ENCODE peak calls at places on chromosomes 13 and 19, in five cellular contexts. L is aorta; Z is spleen; U is CD4-positive, CD25-positive, alpha-beta regulatory T cell; A is psoas muscle. K is an unnamed sample.

GRCh38 chr19:24074720-24075119 is 12.3 kb upstream of the ZNF254 start:
- DNase-seq in Z (no peak), U (no peak), A (no peak), L (no peak), K (no peak)

GRCh38 chr13:50319603-50320296 is 304.5 kb downstream of the KCNRG start:
- DNase-seq in Z (no peak), U (peak; percentile 35), L (no peak), A (no peak), K (no peak)

GRCh38 chr13:90640976-90641375 is 706.5 kb upstream of the MIR17HG start:
- DNase-seq in A (no peak), Z (no peak), U (no peak), L (no peak), K (no peak)

GRCh38 chr13:88176231-88176630 is 505.1 kb downstream of the SLITRK5 start:
- DNase-seq in U (no peak), L (no peak), A (no peak), Z (no peak), K (no peak)

GRCh38 chr19:5114713-5115112 is 145.8 kb downstream of the KDM4B start:
- DNase-seq in L (no peak), Z (no peak), U (no peak), A (no peak), K (no peak)

GRCh38 chr13:48158915-48159314 is 64.0 kb upstream of the MED4 start:
- DNase-seq in L (peak; percentile 52), A (no peak), U (no peak), Z (no peak), K (no peak)

GRCh38 chr13:21074601-21075302 is 13.4 kb upstream of the LATS2 start:
- DNase-seq in U (peak; percentile 77), A (no peak), Z (no peak), L (peak; percentile 60), K (no peak)

GRCh38 chr19:48632692-48633147 is 4.5 kb downstream of the DBP start:
- DNase-seq in L (no peak), Z (no peak), A (no peak), U (no peak), K (no peak)

GRCh38 chr19:48341006-48341405 is 15.7 kb downstream of the EMP3 start:
- DNase-seq in L (no peak), A (peak; percentile 89), Z (no peak), U (no peak), K (no peak)

GRCh38 chr13:30742896-30743295 is 7.6 kb downstream of the ALOX5AP start:
- DNase-seq in U (no peak), A (no peak), Z (no peak), L (no peak), K (no peak)
- H3K4me1 ChIP-seq in U (peaks cover 60% of the 10 kb centered on the region), A (peaks cover 40% of the 10 kb centered on the region), Z (peaks cover 46% of the 10 kb centered on the region), L (peaks cover 8% of the 10 kb centered on the region), K (peaks cover 80% of the 10 kb centered on the region)

DNA sequence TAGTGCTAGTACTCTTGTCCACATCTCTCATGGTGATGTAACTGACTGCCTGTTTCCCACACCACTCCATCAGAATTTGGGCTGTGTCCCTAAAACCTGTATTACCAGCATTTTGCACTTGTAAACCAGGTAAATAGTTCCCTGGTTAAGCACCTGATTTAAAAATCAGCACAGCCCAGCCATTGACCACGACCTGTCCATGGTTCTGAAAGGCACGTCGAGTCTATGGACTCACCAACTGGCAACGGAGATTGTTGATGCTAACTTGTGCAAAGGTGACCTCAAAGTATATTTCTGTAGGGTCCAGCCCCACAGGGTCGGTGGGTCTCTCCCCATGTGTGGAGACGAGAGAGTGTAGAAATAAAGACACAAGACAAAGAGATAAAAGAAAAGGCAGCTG is 46.7 kb upstream of the ZNF835 start:
- DNase-seq in Z (no peak), L (no peak), A (no peak), U (no peak), K (no peak)
- H3K9me3 ChIP-seq in Z (no peaks in the 10 kb centered on the region), L (no peaks in the 10 kb centered on the region), A (no peaks in the 10 kb centered on the region), U (peaks cover 17% of the 10 kb centered on the region), K (no peaks in the 10 kb centered on the region)

DNA sequence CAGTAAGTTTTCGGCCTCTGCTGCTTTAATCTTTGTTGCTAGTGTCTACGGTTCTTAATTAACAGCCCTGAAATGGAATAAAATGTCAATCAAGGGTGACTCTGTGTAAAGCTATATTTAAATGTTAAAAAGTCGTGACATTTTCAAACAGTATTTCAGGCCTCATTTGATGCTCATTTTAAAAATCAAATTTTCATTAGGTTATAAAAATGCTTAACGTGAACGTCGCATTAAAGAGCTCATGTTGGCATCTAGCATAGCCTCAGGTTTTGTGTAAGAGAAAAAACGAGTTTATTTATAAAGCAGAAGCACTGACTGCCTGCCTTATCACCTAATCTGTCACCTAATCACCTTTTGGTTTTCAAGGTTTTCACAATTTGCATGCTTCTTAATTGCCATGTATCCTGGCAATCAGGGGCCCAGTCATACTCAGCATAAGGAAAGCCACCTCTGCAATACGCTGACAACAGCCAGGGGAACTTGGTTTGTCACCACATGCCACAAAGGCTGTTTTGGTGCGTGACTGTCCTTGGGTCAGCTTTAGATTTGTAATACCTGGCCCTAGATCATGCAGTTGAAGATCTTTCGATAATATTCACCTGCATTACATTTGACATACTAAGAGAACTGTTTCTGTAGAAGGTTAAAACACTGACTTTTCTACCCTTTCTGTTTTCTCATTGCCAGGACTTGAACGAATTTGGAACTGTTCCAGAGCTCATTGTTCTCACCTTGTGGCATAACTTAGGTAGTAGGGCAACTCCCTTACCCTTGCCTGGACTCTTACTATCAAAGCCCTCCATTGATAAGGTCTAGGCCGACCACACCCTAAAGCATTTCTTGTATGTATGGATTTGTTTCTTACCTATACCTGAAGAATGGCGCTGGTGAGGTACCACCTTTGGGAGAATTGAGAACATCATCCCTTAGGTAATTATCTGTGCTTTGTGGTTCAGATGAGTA is 112.5 kb downstream of the TEX26 start:
- DNase-seq in Z (no peak), A (no peak), U (peak; percentile 50), L (no peak), K (no peak)
- H3K4me1 ChIP-seq in Z (peaks cover 17% of the 10 kb centered on the region), A (peaks cover 11% of the 10 kb centered on the region), U (peaks cover 26% of the 10 kb centered on the region), L (no peaks in the 10 kb centered on the region), K (peaks cover 34% of the 10 kb centered on the region)

GRCh38 chr19:13334801-13335481 is 171.3 kb downstream of the CACNA1A start:
- DNase-seq in L (no peak), Z (no peak), A (no peak), U (peak; percentile 2), K (no peak)
- H3K9me3 ChIP-seq in L (peaks cover 11% of the 10 kb centered on the region), Z (no peaks in the 10 kb centered on the region), A (peaks cover 17% of the 10 kb centered on the region), U (no peaks in the 10 kb centered on the region), K (no peaks in the 10 kb centered on the region)

DNA sequence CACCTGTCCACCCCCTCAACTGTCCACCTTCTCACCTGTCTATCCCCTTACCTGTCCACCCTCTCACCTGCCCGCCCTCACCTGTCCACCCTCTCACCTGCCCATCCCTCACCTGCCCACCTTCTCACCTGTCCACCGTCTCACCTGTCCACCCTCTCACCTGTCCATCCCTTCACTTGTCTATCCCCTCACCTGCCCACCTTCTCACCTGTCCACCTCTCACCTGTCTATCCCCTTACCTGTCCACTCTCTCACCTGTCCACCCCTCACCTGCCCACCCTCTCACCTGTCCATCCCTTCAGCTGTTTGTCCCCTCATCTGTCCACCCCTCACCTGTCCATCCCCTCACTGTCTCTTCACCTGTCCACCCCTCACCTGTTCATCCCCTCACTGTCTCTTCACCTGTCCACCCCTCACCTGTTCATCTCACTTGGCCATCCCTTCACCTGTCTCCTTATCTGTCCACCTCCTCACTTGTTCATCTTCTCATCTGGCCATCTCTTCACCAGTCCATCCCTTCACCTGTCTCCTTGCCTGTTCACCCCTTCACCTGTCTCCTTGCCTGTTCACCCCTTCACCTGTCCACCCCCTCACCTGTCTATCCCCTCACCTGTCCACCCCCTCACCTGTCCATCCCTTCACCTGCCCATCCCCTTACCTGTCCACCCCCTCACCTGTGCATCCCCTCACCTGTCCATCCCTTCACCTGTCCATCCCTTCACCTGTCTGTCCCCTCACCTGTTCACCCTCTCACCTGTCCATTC is 12.7 kb upstream of the KANK2 start:
- DNase-seq in Z (no peak), U (no peak), L (no peak), A (peak; percentile 46), K (no peak)
- H3K4me1 ChIP-seq in Z (no peaks in the 10 kb centered on the region), U (no peaks in the 10 kb centered on the region), L (no peaks in the 10 kb centered on the region), A (no peaks in the 10 kb centered on the region), K (no peaks in the 10 kb centered on the region)

GRCh38 chr13:101454767-101455166 is 2.3 kb downstream of the ITGBL1 start:
- DNase-seq in L (no peak), Z (no peak), A (no peak), U (no peak), K (no peak)

GRCh38 chr13:101457176-101457575 is 4.7 kb downstream of the ITGBL1 start:
- DNase-seq in U (no peak), Z (no peak), L (no peak), A (no peak), K (no peak)

GRCh38 chr13:101453784-101454201 is 1.3 kb downstream of the ITGBL1 start:
- DNase-seq in L (peak; percentile 53), A (no peak), Z (no peak), U (peak; percentile 1), K (peak; percentile 50)

GRCh38 chr13:101452519-101453485 is at the start of gene ITGBL1:
- DNase-seq in A (peak; percentile 61), Z (no peak), U (no peak), L (peak; percentile 60), K (no peak)

DNA sequence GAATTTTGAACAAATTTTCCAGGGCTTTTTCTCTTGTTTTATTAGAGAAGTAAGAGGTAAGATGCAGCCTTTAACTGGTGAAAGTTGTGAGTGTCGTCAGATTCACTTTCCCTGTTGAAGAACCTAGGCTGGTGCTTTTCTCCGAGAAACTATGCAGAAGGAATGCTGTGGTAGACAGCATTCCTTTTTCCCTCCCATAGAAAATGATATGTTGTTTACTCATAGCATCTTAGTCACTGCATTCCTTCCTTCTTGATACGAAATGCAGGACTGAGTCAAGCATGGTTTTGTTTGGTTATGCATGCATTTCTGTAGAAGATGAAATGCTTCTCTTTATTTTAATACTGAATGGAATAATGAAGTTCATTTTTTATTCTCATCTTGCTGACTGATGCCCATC is 3.4 kb downstream of the ITGBL1 start:
- DNase-seq in A (no peak), U (no peak), Z (no peak), L (no peak), K (no peak)
- H3K9me3 ChIP-seq in A (no peaks in the 10 kb centered on the region), U (no peaks in the 10 kb centered on the region), Z (no peaks in the 10 kb centered on the region), L (no peaks in the 10 kb centered on the region), K (no peaks in the 10 kb centered on the region)

DNA sequence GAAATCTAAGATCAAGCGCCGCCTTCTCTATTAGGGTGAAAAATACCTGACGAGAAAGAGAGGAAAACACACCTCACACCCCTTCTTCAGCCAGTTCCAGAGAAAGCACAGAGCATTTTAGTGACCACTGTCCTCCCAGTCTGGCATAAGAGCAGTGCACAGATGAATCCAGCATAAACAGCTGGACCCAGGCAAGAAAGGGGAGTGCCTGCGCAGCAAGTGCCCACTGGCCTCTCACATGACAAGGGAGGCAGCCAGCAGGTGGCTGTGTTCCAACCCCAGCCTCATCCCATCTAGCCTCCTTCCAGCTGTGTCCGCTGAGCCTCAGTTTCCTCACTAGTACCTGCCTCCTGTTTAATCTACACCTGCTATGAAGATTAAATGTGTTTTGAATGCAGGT is 8.0 kb downstream of the MED26 start:
- DNase-seq in A (peak; percentile 63), U (no peak), L (no peak), Z (no peak), K (no peak)
- H3K4me1 ChIP-seq in A (peaks cover 73% of the 10 kb centered on the region), U (peaks cover 32% of the 10 kb centered on the region), L (no peaks in the 10 kb centered on the region), Z (peaks cover 25% of the 10 kb centered on the region), K (peaks cover 60% of the 10 kb centered on the region)

DNA sequence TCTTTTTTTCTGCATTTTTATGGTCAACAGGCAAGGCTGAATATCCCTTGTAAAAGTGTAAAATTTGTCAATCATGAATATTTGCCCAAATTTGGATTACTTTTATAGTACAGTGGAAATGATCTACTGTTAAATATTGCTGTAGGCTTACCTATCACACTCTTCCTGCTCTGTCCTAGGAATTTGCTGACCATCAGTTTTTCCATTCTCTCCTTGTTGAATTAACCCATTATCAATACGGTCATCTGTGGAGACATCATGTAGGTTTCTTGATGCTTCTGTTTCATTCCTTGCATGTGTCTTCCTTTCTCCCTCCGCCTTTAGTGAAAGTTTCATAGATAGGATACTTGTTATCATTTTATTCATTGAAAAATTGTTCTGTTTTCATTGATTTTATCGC is 139.6 kb upstream of the TUBA3C start:
- DNase-seq in Z (no peak), A (no peak), L (no peak), U (no peak), K (no peak)
- H3K9me3 ChIP-seq in Z (peaks cover 8% of the 10 kb centered on the region), A (no peaks in the 10 kb centered on the region), L (peaks cover 10% of the 10 kb centered on the region), U (peaks cover 15% of the 10 kb centered on the region), K (no peaks in the 10 kb centered on the region)